ENCODE peak calls at places on chromosomes 1 and 21, in seven cellular contexts. One of them, this sample, is unnamed.

GRCh38 chr1:9760824-9761223 is 62.9 kb downstream of the CLSTN1 start:
- DNase-seq in tibial nerve: no peak
- DNase-seq in GM12891: no peak
- DNase-seq in adrenal gland: no peak
- DNase-seq in NB4: peak; percentile 25
- DNase-seq in IMR-90: no peak
- DNase-seq in HCT116: no peak
- DNase-seq in this sample: no peak

GRCh38 chr1:179826626-179827280 is 50.9 kb downstream of the TOR1AIP2 start:
- DNase-seq in tibial nerve: no peak
- DNase-seq in GM12891: no peak
- DNase-seq in adrenal gland: no peak
- DNase-seq in NB4: no peak
- DNase-seq in IMR-90: no peak
- DNase-seq in HCT116: no peak
- DNase-seq in this sample: no peak

GRCh38 chr1:11307837-11308236 is 34.8 kb downstream of the UBIAD1 start:
- DNase-seq in tibial nerve: no peak
- DNase-seq in GM12891: no peak
- DNase-seq in adrenal gland: no peak
- DNase-seq in NB4: no peak
- DNase-seq in IMR-90: peak; percentile 7
- DNase-seq in HCT116: no peak
- DNase-seq in this sample: no peak

GRCh38 chr1:156477526-156478249 is 22.9 kb downstream of the MEF2D start:
- DNase-seq in tibial nerve: no peak
- DNase-seq in GM12891: no peak
- DNase-seq in adrenal gland: peak; percentile 74
- DNase-seq in NB4: no peak
- DNase-seq in IMR-90: no peak
- DNase-seq in HCT116: no peak
- DNase-seq in this sample: no peak

GRCh38 chr21:26587621-26588260 is 14.7 kb upstream of the CYYR1 start:
- DNase-seq in tibial nerve: no peak
- DNase-seq in GM12891: no peak
- DNase-seq in adrenal gland: peak; percentile 65
- DNase-seq in NB4: peak; percentile 5
- DNase-seq in IMR-90: peak; percentile 44
- DNase-seq in HCT116: no peak
- DNase-seq in this sample: no peak

GRCh38 chr1:155082941-155083541 is 4.4 kb downstream of the EFNA3 start:
- DNase-seq in tibial nerve: no peak
- DNase-seq in GM12891: no peak
- DNase-seq in adrenal gland: no peak
- DNase-seq in NB4: no peak
- DNase-seq in IMR-90: no peak
- DNase-seq in HCT116: no peak
- DNase-seq in this sample: no peak

GRCh38 chr1:179327679-179328078 is 34.1 kb downstream of the SOAT1 start:
- DNase-seq in tibial nerve: no peak
- DNase-seq in GM12891: no peak
- DNase-seq in adrenal gland: no peak
- DNase-seq in NB4: peak; percentile 84
- DNase-seq in IMR-90: no peak
- DNase-seq in HCT116: no peak
- DNase-seq in this sample: no peak

GRCh38 chr1:30034627-30035521 is 688.5 kb downstream of the MATN1 start:
- DNase-seq in tibial nerve: no peak
- DNase-seq in GM12891: no peak
- DNase-seq in adrenal gland: peak; percentile 8
- DNase-seq in NB4: no peak
- DNase-seq in IMR-90: peak; percentile 5
- DNase-seq in HCT116: no peak
- DNase-seq in this sample: no peak

GRCh38 chr21:31975491-31975890 is 102.7 kb downstream of the HUNK start:
- DNase-seq in tibial nerve: no peak
- DNase-seq in GM12891: no peak
- DNase-seq in adrenal gland: no peak
- DNase-seq in NB4: no peak
- DNase-seq in IMR-90: no peak
- DNase-seq in HCT116: no peak
- DNase-seq in this sample: no peak

GRCh38 chr1:20194224-20194623 is 7.9 kb upstream of the PLA2G2C start:
- DNase-seq in tibial nerve: no peak
- DNase-seq in GM12891: no peak
- DNase-seq in adrenal gland: no peak
- DNase-seq in NB4: no peak
- DNase-seq in IMR-90: no peak
- DNase-seq in HCT116: no peak
- DNase-seq in this sample: no peak

GRCh38 chr1:15851251-15852035 is 3.9 kb downstream of the SPEN start:
- DNase-seq in tibial nerve: no peak
- DNase-seq in GM12891: no peak
- DNase-seq in adrenal gland: no peak
- DNase-seq in NB4: no peak
- DNase-seq in IMR-90: no peak
- DNase-seq in HCT116: no peak
- DNase-seq in this sample: no peak

GRCh38 chr1:165697881-165698842 is at the start of gene ALDH9A1:
- DNase-seq in tibial nerve: peak; percentile 72
- DNase-seq in GM12891: peak; percentile 67
- DNase-seq in adrenal gland: peak; percentile 87
- DNase-seq in NB4: peak; percentile 95
- DNase-seq in IMR-90: peak; percentile 76
- DNase-seq in HCT116: peak; percentile 65
- DNase-seq in this sample: peak; percentile 92

GRCh38 chr1:167723707-167724323 is 2.0 kb downstream of the MPZL1 start:
- DNase-seq in tibial nerve: no peak
- DNase-seq in GM12891: no peak
- DNase-seq in adrenal gland: no peak
- DNase-seq in NB4: no peak
- DNase-seq in IMR-90: no peak
- DNase-seq in HCT116: no peak
- DNase-seq in this sample: no peak

GRCh38 chr21:32560896-32561295 is 24.4 kb downstream of the TCP10L start:
- DNase-seq in tibial nerve: no peak
- DNase-seq in GM12891: no peak
- DNase-seq in adrenal gland: no peak
- DNase-seq in NB4: no peak
- DNase-seq in IMR-90: no peak
- DNase-seq in HCT116: no peak
- DNase-seq in this sample: no peak

GRCh38 chr1:176167210-176167609 is 39.9 kb downstream of the COP1 start:
- DNase-seq in tibial nerve: no peak
- DNase-seq in GM12891: no peak
- DNase-seq in adrenal gland: no peak
- DNase-seq in NB4: no peak
- DNase-seq in IMR-90: no peak
- DNase-seq in HCT116: no peak
- DNase-seq in this sample: no peak

GRCh38 chr21:41112740-41113692 is 54.9 kb upstream of the BACE2 start:
- DNase-seq in tibial nerve: no peak
- DNase-seq in GM12891: no peak
- DNase-seq in adrenal gland: no peak
- DNase-seq in NB4: peak; percentile 28
- DNase-seq in IMR-90: peak; percentile 79
- DNase-seq in HCT116: no peak
- DNase-seq in this sample: no peak

GRCh38 chr21:15804247-15804985 is 74.6 kb downstream of the USP25 start:
- DNase-seq in tibial nerve: no peak
- DNase-seq in GM12891: no peak
- DNase-seq in adrenal gland: no peak
- DNase-seq in NB4: peak; percentile 6
- DNase-seq in IMR-90: no peak
- DNase-seq in HCT116: no peak
- DNase-seq in this sample: no peak

GRCh38 chr1:19338323-19338762 is 26.2 kb downstream of the SLC66A1 start:
- DNase-seq in tibial nerve: no peak
- DNase-seq in GM12891: no peak
- DNase-seq in adrenal gland: peak; percentile 29
- DNase-seq in NB4: peak; percentile 44
- DNase-seq in IMR-90: no peak
- DNase-seq in HCT116: no peak
- DNase-seq in this sample: no peak

DNA sequence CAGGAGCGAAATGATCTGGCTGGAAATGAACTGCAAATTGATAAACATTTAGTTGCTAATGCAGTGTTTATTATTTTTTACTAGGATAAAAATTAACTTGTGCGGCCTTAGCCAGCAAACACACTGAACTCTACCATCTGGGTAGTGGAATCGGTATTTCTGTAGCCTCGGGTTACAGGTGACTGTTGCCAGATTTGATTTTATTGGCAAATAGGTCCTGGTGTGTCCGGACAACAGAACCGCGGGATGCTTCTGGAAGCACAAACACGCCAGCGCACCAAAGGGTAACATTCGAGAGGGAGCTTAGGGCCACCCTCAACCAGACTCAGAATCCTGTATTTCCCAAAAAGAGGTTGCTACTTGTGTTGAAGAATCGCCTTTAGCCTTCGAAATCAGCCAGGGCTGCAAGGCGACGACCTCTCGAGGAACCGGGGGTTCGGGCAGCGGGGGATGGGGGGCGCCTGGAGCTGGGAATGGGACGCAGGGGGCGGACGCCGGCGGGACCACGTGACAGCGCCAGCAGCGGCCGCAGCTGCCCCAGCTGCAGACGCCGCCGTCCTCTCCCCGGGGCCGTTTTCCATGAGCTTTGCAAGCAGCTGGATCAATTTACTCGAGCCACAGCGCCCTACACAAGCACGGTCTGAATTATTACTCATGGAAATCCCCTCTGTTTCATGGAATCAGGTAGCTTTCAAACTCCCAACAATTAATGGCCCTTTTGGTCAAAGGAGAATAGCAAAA is 158.8 kb downstream of the TOMM20 start:
- DNase-seq in tibial nerve: no peak
- DNase-seq in GM12891: no peak
- DNase-seq in adrenal gland: peak; percentile 78
- DNase-seq in NB4: no peak
- DNase-seq in IMR-90: peak; percentile 92
- DNase-seq in HCT116: no peak
- DNase-seq in this sample: peak; percentile 80
- TF ChIP-seq POLR2A in tibial nerve: no peak
- TF ChIP-seq POLR2A in GM12891: no peak
- TF ChIP-seq POLR2A in adrenal gland: no peak
- TF ChIP-seq POLR2A in NB4: no peak
- TF ChIP-seq POLR2A in IMR-90: no peak
- TF ChIP-seq POLR2A in HCT116: no peak
- TF ChIP-seq POLR2A in this sample: no peak

GRCh38 chr1:208239518-208240381 is 4.4 kb downstream of the PLXNA2 start:
- DNase-seq in tibial nerve: no peak
- DNase-seq in GM12891: no peak
- DNase-seq in adrenal gland: no peak
- DNase-seq in NB4: no peak
- DNase-seq in IMR-90: no peak
- DNase-seq in HCT116: no peak
- DNase-seq in this sample: no peak
- TF ChIP-seq POLR2A in tibial nerve: no peak
- TF ChIP-seq POLR2A in GM12891: no peak
- TF ChIP-seq POLR2A in adrenal gland: no peak
- TF ChIP-seq POLR2A in NB4: no peak
- TF ChIP-seq POLR2A in IMR-90: no peak
- TF ChIP-seq POLR2A in HCT116: no peak
- TF ChIP-seq POLR2A in this sample: no peak

DNA sequence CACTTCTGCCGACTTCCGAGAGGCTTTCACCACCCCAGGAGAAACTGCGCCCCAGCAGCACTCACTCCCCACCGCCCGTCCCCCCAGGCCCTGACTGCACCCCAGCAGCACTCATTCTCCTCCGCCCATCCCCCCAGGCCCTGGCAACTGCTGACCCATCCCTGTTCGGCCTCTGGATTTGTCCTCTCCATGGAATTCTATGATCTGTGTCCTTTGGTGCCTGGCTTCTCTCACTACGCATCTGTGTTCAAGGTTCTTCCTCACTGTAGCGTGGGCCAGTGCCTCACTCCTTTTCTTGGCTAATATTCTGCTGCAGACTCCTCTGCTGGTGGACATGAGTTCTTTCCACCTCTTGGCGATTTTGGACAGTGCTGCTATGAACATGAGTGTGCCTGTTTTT is 121.8 kb upstream of the ARHGEF16 start:
- DNase-seq in tibial nerve: no peak
- DNase-seq in GM12891: no peak
- DNase-seq in adrenal gland: no peak
- DNase-seq in NB4: no peak
- DNase-seq in IMR-90: no peak
- DNase-seq in HCT116: no peak
- DNase-seq in this sample: no peak
- TF ChIP-seq POLR2A in tibial nerve: no peak
- TF ChIP-seq POLR2A in GM12891: no peak
- TF ChIP-seq POLR2A in adrenal gland: no peak
- TF ChIP-seq POLR2A in NB4: no peak
- TF ChIP-seq POLR2A in IMR-90: no peak
- TF ChIP-seq POLR2A in HCT116: no peak
- TF ChIP-seq POLR2A in this sample: no peak

GRCh38 chr1:3770047-3770765 is 2.3 kb upstream of the SMIM1 start:
- DNase-seq in tibial nerve: no peak
- DNase-seq in GM12891: no peak
- DNase-seq in adrenal gland: no peak
- DNase-seq in NB4: no peak
- DNase-seq in IMR-90: no peak
- DNase-seq in HCT116: no peak
- DNase-seq in this sample: no peak

GRCh38 chr1:3773572-3774502 is 1.3 kb downstream of the SMIM1 start:
- DNase-seq in tibial nerve: no peak
- DNase-seq in GM12891: no peak
- DNase-seq in adrenal gland: no peak
- DNase-seq in NB4: no peak
- DNase-seq in IMR-90: no peak
- DNase-seq in HCT116: no peak
- DNase-seq in this sample: no peak

GRCh38 chr1:3772715-3773571 is at the start of gene SMIM1:
- DNase-seq in tibial nerve: no peak
- DNase-seq in GM12891: no peak
- DNase-seq in adrenal gland: no peak
- DNase-seq in NB4: no peak
- DNase-seq in IMR-90: no peak
- DNase-seq in HCT116: no peak
- DNase-seq in this sample: no peak

GRCh38 chr1:3771108-3772026 is 1.2 kb upstream of the SMIM1 start:
- DNase-seq in tibial nerve: no peak
- DNase-seq in GM12891: no peak
- DNase-seq in adrenal gland: peak; percentile 35
- DNase-seq in NB4: no peak
- DNase-seq in IMR-90: no peak
- DNase-seq in HCT116: no peak
- DNase-seq in this sample: no peak

DNA sequence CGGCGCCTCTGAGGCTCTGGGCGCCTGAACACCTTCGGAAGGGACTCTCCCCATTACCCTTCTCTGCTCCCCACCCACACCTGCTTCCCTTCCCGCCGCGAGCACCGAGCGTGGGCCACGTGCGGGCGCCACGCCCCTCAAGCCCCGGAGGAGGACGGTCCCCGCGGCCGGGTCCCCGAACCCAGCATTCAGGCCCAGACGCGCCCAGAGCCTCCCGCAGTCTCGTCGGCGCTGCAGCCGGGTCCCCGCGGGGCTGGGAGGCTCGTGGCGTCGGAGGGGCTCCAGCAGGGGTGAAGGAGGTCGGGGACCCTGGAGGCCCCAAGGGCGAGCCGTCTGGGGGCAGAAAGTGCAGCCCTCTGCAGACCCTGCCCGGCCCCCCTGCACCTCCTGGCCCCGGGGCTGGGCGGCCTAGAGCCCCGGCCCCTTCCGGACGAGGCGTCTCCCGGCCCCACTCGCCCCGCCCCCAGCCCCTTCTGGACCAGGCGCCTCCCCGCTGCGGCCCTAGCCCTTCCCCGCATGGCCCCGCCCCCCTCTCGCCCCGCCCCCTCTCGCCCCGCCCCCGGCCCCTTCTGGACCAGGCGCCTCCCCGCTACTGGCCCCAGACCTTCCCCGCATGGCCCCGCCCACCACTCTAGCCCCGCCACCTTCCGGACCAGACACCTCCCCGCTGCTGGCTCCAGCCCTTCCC is 378 bp upstream of the SMIM1 start:
- DNase-seq in tibial nerve: peak; percentile 73
- DNase-seq in GM12891: peak; percentile 99
- DNase-seq in adrenal gland: peak; percentile 87
- DNase-seq in NB4: peak; percentile 86
- DNase-seq in IMR-90: peak; percentile 62
- DNase-seq in HCT116: peak; percentile 65
- DNase-seq in this sample: peak; percentile 93
- TF ChIP-seq POLR2A in tibial nerve: no peak
- TF ChIP-seq POLR2A in GM12891: no peak
- TF ChIP-seq POLR2A in adrenal gland: peak; percentile 25
- TF ChIP-seq POLR2A in NB4: peak; percentile 47
- TF ChIP-seq POLR2A in IMR-90: no peak
- TF ChIP-seq POLR2A in HCT116: no peak
- TF ChIP-seq POLR2A in this sample: peak; percentile 61